ENCODE peak calls at places on chromosome 12, in nine cellular contexts. L, S, G, A, X, V, D, Q and I are unnamed samples.

GRCh38 chr12:806116-806805 is 53.9 kb downstream of the WNK1 start:
- DNase-seq in S (no peak), X (no peak), V (no peak), G (no peak), Q (no peak), L (no peak), A (no peak), D (no peak), I (no peak)

GRCh38 chr12:42744539-42745156 is 155.1 kb upstream of the PRICKLE1 start:
- DNase-seq in D (no peak), S (peak), G (peak), L (peak), Q (no peak), X (no peak), A (no peak), V (no peak), I (no peak)

GRCh38 chr12:66107451-66107915 is 23.1 kb downstream of the LLPH start:
- DNase-seq in S (peak), L (peak), Q (peak), A (peak), G (peak), V (no peak), X (peak), D (peak), I (peak)

GRCh38 chr12:89075890-89076591 is 276.3 kb downstream of the DUSP6 start:
- DNase-seq in S (no peak), L (no peak), X (no peak), D (no peak), Q (no peak), G (peak), A (no peak), V (no peak), I (no peak)

GRCh38 chr12:28973491-28973890 is 175.6 kb upstream of the FAR2 start:
- DNase-seq in D (no peak), S (no peak), L (no peak), G (peak), X (no peak), V (no peak), A (no peak), Q (no peak), I (no peak)

GRCh38 chr12:53781218-53781801 is 29.5 kb upstream of the CISTR start:
- DNase-seq in X (no peak), A (no peak), Q (no peak), D (no peak), L (no peak), S (no peak), V (no peak), G (no peak), I (no peak)

GRCh38 chr12:124191024-124191359 is 103.9 kb upstream of the RFLNA start:
- DNase-seq in V (no peak), D (no peak), A (no peak), G (peak), S (no peak), L (no peak), X (no peak), Q (no peak), I (no peak)

GRCh38 chr12:13203028-13203922 is 6.7 kb downstream of the EMP1 start:
- DNase-seq in G (peak), A (peak), L (peak), X (no peak), D (no peak), S (no peak), V (peak), Q (no peak), I (peak)

GRCh38 chr12:3308063-3308462 is 182.9 kb upstream of the PRMT8 start:
- DNase-seq in X (no peak), G (no peak), D (no peak), A (no peak), S (no peak), V (no peak), L (no peak), Q (no peak), I (no peak)

GRCh38 chr12:118357327-118358007 is 15.2 kb downstream of the TAOK3 start:
- DNase-seq in X (no peak), L (no peak), S (peak), D (peak), Q (peak), V (no peak), A (no peak), G (peak), I (peak)

GRCh38 chr12:119229205-119229604 is 50.5 kb downstream of the HSPB8 start:
- DNase-seq in X (no peak), G (no peak), S (no peak), D (no peak), V (no peak), A (no peak), Q (no peak), L (no peak), I (no peak)

GRCh38 chr12:111424189-111424792 is 18.6 kb downstream of the SH2B3 start:
- DNase-seq in L (no peak), S (no peak), X (no peak), V (no peak), A (no peak), Q (no peak), G (no peak), D (no peak), I (no peak)